ENCODE peak calls at places on chromosomes 6 and 20, in seven cellular contexts. B, U, E, K, T, W and V are unnamed samples.

GRCh38 chr6:140812636-140813035 is 1320.1 kb upstream of the GJE1 start:
- DNase-seq in B (no peak), U (no peak), E (no peak), K (no peak), T (no peak), W (no peak), V (no peak)

GRCh38 chr6:136526196-136526930 is 23.9 kb downstream of the MAP7 start:
- DNase-seq in B (peak), U (peak), E (peak), K (peak), T (peak), W (peak), V (no peak)

GRCh38 chr6:40582892-40583291 is 4.3 kb downstream of the LRFN2 start:
- DNase-seq in B (no peak), U (no peak), E (no peak), K (no peak), T (no peak), W (no peak), V (no peak)

GRCh38 chr20:23291575-23292240 is 58.9 kb upstream of the NXT1 start:
- DNase-seq in B (no peak), U (no peak), E (no peak), K (no peak), T (no peak), W (no peak), V (no peak)

GRCh38 chr6:29005183-29005885 is at the start of gene ZNF311:
- DNase-seq in B (peak), U (peak), E (no peak), K (no peak), T (peak), W (peak), V (peak)

GRCh38 chr6:50714487-50715379 is 1.4 kb downstream of the TFAP2D start:
- DNase-seq in B (peak), U (no peak), E (no peak), K (no peak), T (no peak), W (no peak), V (no peak)

GRCh38 chr6:116561377-116562018 is 7.9 kb downstream of the CALHM4 start:
- DNase-seq in B (peak), U (peak), E (no peak), K (peak), T (peak), W (peak), V (peak)

GRCh38 chr6:89050155-89050554 is 30.4 kb upstream of the PNRC1 start:
- DNase-seq in B (no peak), U (peak), E (no peak), K (no peak), T (no peak), W (no peak), V (no peak)

GRCh38 chr20:34099675-34100074 is 12.4 kb downstream of the EIF2S2 start:
- DNase-seq in B (no peak), U (no peak), E (no peak), K (no peak), T (no peak), W (no peak), V (no peak)

GRCh38 chr6:16687045-16687444 is 74.2 kb downstream of the ATXN1 start:
- DNase-seq in B (no peak), U (no peak), E (no peak), K (no peak), T (no peak), W (no peak), V (no peak)

GRCh38 chr6:112980676-112981075 is 633.5 kb downstream of the RFPL4B start:
- DNase-seq in B (no peak), U (no peak), E (no peak), K (no peak), T (no peak), W (no peak), V (no peak)

GRCh38 chr20:50251992-50252491 is 61.4 kb downstream of the CEBPB start:
- DNase-seq in B (no peak), U (peak), E (peak), K (no peak), T (peak), W (no peak), V (no peak)

GRCh38 chr20:19427480-19427879 is 215.0 kb downstream of the SLC24A3 start:
- DNase-seq in B (no peak), U (no peak), E (no peak), K (no peak), T (no peak), W (no peak), V (no peak)

GRCh38 chr6:50657513-50657912 is 55.8 kb upstream of the TFAP2D start:
- DNase-seq in B (no peak), U (no peak), E (no peak), K (no peak), T (no peak), W (no peak), V (no peak)

GRCh38 chr6:41729624-41730023 is 5.8 kb downstream of the TFEB start:
- DNase-seq in B (no peak), U (peak), E (no peak), K (no peak), T (no peak), W (no peak), V (no peak)

GRCh38 chr6:28207244-28208179 is 17.6 kb upstream of the ZSCAN9 start:
- DNase-seq in B (peak), U (no peak), E (no peak), K (no peak), T (peak), W (no peak), V (no peak)

GRCh38 chr20:48635791-48636267 is 192.0 kb downstream of the PREX1 start:
- DNase-seq in B (peak), U (peak), E (no peak), K (peak), T (peak), W (peak), V (no peak)

GRCh38 chr6:93412452-93412851 is 6.9 kb downstream of the EPHA7 start:
- DNase-seq in B (no peak), U (no peak), E (no peak), K (no peak), T (no peak), W (no peak), V (no peak)

GRCh38 chr6:155273438-155273837 is 9.6 kb downstream of the CLDN20 start:
- DNase-seq in B (peak), U (no peak), E (no peak), K (no peak), T (peak), W (no peak), V (no peak)

GRCh38 chr6:73675466-73676098 is 20.4 kb upstream of the CD109 start:
- DNase-seq in B (peak), U (peak), E (peak), K (peak), T (peak), W (peak), V (peak)